ENCODE peak calls at places on chromosomes 11 and 22, in ten cellular contexts. X is stimulated activated CD4-positive, alpha-beta T cell treated with anti-CD3 and anti-CD28 coated beads, Interleukin-15, amount 100 ng/mL, for 1 hour; S is CD8-positive, alpha-beta memory T cell; Z is CD8-positive, alpha-beta T cell; J is COLO829; L is naive thymus-derived CD4-positive, alpha-beta T cell; V is left kidney; Q is cardiac fibroblast; G is Peyer's patch; N is AG04450. W is an unnamed sample.

GRCh38 chr11:72686639-72687215 is 12.5 kb upstream of the PDE2A start:
- DNase-seq in L (no peak), J (no peak), S (no peak), N (no peak), G (no peak), X (no peak), V (no peak), Q (peak; percentile 62), Z (no peak), W (no peak)

GRCh38 chr11:63866211-63866610 is 27.3 kb downstream of the MARK2 start:
- DNase-seq in Q (peak; percentile 77), L (peak; percentile 87), G (peak; percentile 69), V (no peak), N (no peak), S (peak; percentile 79), Z (peak; percentile 79), J (no peak), X (peak; percentile 38), W (no peak)

GRCh38 chr11:75140269-75141138 is 10.4 kb upstream of the SLCO2B1 start:
- DNase-seq in L (peak; percentile 70), V (peak; percentile 75), Z (peak; percentile 92), J (peak; percentile 41), N (no peak), X (peak; percentile 67), Q (peak; percentile 52), S (peak; percentile 62), G (peak; percentile 74), W (no peak)

GRCh38 chr11:71988050-71988449 is 10.7 kb upstream of the IL18BP start:
- DNase-seq in Q (peak; percentile 86), X (no peak), S (no peak), J (no peak), N (peak; percentile 59), V (no peak), Z (no peak), G (no peak), L (no peak), W (no peak)

GRCh38 chr11:105202844-105203548 is 63.4 kb upstream of the CARD18 start:
- DNase-seq in Q (no peak), J (peak; percentile 13), N (no peak), Z (no peak), V (peak; percentile 35), X (no peak), G (no peak), L (no peak), S (no peak), W (no peak)

GRCh38 chr11:69297926-69298777 is 4.2 kb downstream of the MYEOV start:
- DNase-seq in X (no peak), L (peak; percentile 62), V (peak; percentile 76), G (peak; percentile 72), Q (peak; percentile 79), Z (no peak), J (peak; percentile 78), S (peak; percentile 71), N (peak; percentile 32), W (no peak)

GRCh38 chr22:19912236-19912999 is 29.2 kb upstream of the COMT start:
- DNase-seq in Q (no peak), Z (no peak), V (no peak), N (no peak), J (no peak), X (no peak), L (no peak), G (no peak), S (no peak), W (no peak)

GRCh38 chr11:119369035-119369925 is 12.2 kb downstream of the USP2 start:
- DNase-seq in N (no peak), V (peak; percentile 58), J (no peak), S (no peak), X (no peak), G (no peak), Q (no peak), Z (no peak), L (no peak), W (no peak)

GRCh38 chr22:22720724-22721261 is 76.4 kb downstream of the GGTLC2 start:
- DNase-seq in J (no peak), X (no peak), L (no peak), Z (no peak), S (peak; percentile 23), G (peak; percentile 64), V (no peak), N (no peak), Q (peak; percentile 15), W (no peak)

GRCh38 chr22:34055525-34056200 is 135.4 kb upstream of the LARGE1 start:
- DNase-seq in X (no peak), Z (no peak), J (peak; percentile 58), N (no peak), L (no peak), S (no peak), V (peak; percentile 61), G (no peak), Q (no peak), W (no peak)

GRCh38 chr11:67253872-67254624 is 12.2 kb upstream of the GRK2 start:
- DNase-seq in G (peak; percentile 14), N (no peak), S (no peak), V (peak; percentile 74), Q (no peak), Z (no peak), J (no peak), L (no peak), X (no peak), W (no peak)

GRCh38 chr22:45442120-45442519 is 28.6 kb downstream of the RIBC2 start:
- DNase-seq in V (no peak), J (no peak), G (no peak), Q (no peak), X (no peak), Z (no peak), S (no peak), L (no peak), N (no peak), W (no peak)

GRCh38 chr22:49124588-49124987 is 703.1 kb downstream of the BRD1 start:
- DNase-seq in J (no peak), L (no peak), X (no peak), Z (no peak), G (no peak), Q (no peak), V (peak; percentile 61), S (no peak), N (no peak), W (no peak)

GRCh38 chr22:20022231-20023069 is 1.5 kb downstream of the TANGO2 start:
- DNase-seq in J (no peak), X (no peak), N (no peak), L (no peak), S (no peak), Q (no peak), G (no peak), Z (no peak), V (no peak), W (no peak)

GRCh38 chr11:20110908-20111669 is 49.2 kb downstream of the DBX1 start:
- DNase-seq in V (peak; percentile 82), L (peak; percentile 9), Q (peak; percentile 61), G (no peak), Z (peak; percentile 59), N (no peak), S (peak; percentile 21), X (no peak), J (peak; percentile 36), W (peak; percentile 77)

GRCh38 chr11:88411265-88411664 is 73.7 kb upstream of the CTSC start:
- DNase-seq in G (no peak), Z (no peak), L (no peak), V (no peak), N (peak; percentile 66), J (no peak), S (no peak), Q (no peak), X (no peak), W (no peak)

GRCh38 chr11:44346983-44347382 is 37.0 kb upstream of the ALX4 start:
- DNase-seq in L (no peak), G (no peak), S (no peak), X (no peak), V (no peak), N (no peak), Z (no peak), Q (no peak), J (no peak), W (no peak)

GRCh38 chr11:68044145-68044813 is 5.5 kb downstream of the TCIRG1 start:
- DNase-seq in L (no peak), G (no peak), X (no peak), J (no peak), V (no peak), Z (no peak), N (no peak), Q (no peak), S (no peak), W (no peak)

GRCh38 chr11:70029115-70029830 is 48.8 kb upstream of the ANO1 start:
- DNase-seq in X (no peak), N (no peak), Q (no peak), J (no peak), L (no peak), S (no peak), V (peak; percentile 51), Z (no peak), G (no peak), W (no peak)

GRCh38 chr11:23539556-23539955 is 679.3 kb upstream of the CCDC179 start:
- DNase-seq in Q (no peak), X (no peak), G (no peak), Z (no peak), V (no peak), N (no peak), L (no peak), S (no peak), J (no peak), W (no peak)

W was measured in NCI-H748 treated with DMSO at 0.1 percent for 48 hours.